ENCODE peak calls at places on chromosome 12, in six cellular contexts. One of them, this sample, is unnamed.

GRCh38 chr12:92438641-92439396 is 264.0 kb upstream of the PLEKHG7 start:
- DNase-seq in Panc1: no peak
- DNase-seq in HL-60: no peak
- DNase-seq in sigmoid colon: no peak
- DNase-seq in PC-3: no peak
- DNase-seq in cardiac muscle cell: no peak
- DNase-seq in this sample: no peak

GRCh38 chr12:118064608-118065007 is 3.6 kb upstream of the WSB2 start:
- DNase-seq in Panc1: no peak
- DNase-seq in HL-60: no peak
- DNase-seq in PC-3: no peak
- DNase-seq in cardiac muscle cell: no peak
- DNase-seq in sigmoid colon: no peak
- DNase-seq in this sample: no peak

GRCh38 chr12:124005736-124006581 is 32.9 kb downstream of the ZNF664 start:
- DNase-seq in PC-3: no peak
- DNase-seq in Panc1: no peak
- DNase-seq in sigmoid colon: no peak
- DNase-seq in HL-60: peak; percentile 80
- DNase-seq in cardiac muscle cell: no peak
- DNase-seq in this sample: no peak

GRCh38 chr12:12877145-12877544 is 14.2 kb upstream of the GPRC5A start:
- DNase-seq in PC-3: no peak
- DNase-seq in sigmoid colon: no peak
- DNase-seq in Panc1: no peak
- DNase-seq in cardiac muscle cell: no peak
- DNase-seq in HL-60: no peak
- DNase-seq in this sample: no peak

GRCh38 chr12:26338574-26339572 is 143.5 kb downstream of the SSPN start:
- DNase-seq in Panc1: no peak
- DNase-seq in HL-60: no peak
- DNase-seq in PC-3: peak; percentile 80
- DNase-seq in sigmoid colon: no peak
- DNase-seq in cardiac muscle cell: no peak
- DNase-seq in this sample: no peak

GRCh38 chr12:125081427-125081826 is 16.2 kb downstream of the AACS start:
- DNase-seq in Panc1: no peak
- DNase-seq in HL-60: no peak
- DNase-seq in sigmoid colon: no peak
- DNase-seq in PC-3: no peak
- DNase-seq in cardiac muscle cell: no peak
- DNase-seq in this sample: no peak

GRCh38 chr12:120224304-120225199 is 23.6 kb upstream of the RPLP0 start:
- DNase-seq in HL-60: peak; percentile 29
- DNase-seq in sigmoid colon: peak; percentile 81
- DNase-seq in cardiac muscle cell: no peak
- DNase-seq in Panc1: no peak
- DNase-seq in PC-3: no peak
- DNase-seq in this sample: no peak

GRCh38 chr12:45726594-45727300 is 2.8 kb upstream of the ARID2 start:
- DNase-seq in cardiac muscle cell: peak; percentile 58
- DNase-seq in PC-3: peak; percentile 39
- DNase-seq in Panc1: no peak
- DNase-seq in sigmoid colon: peak; percentile 83
- DNase-seq in HL-60: peak; percentile 25
- DNase-seq in this sample: no peak

GRCh38 chr12:101857043-101857558 is 20.3 kb upstream of the DRAM1 start:
- DNase-seq in cardiac muscle cell: no peak
- DNase-seq in sigmoid colon: no peak
- DNase-seq in Panc1: peak; percentile 43
- DNase-seq in PC-3: peak; percentile 64
- DNase-seq in HL-60: peak; percentile 48
- DNase-seq in this sample: no peak

GRCh38 chr12:69161835-69162234 is 77.5 kb upstream of the CPSF6 start:
- DNase-seq in HL-60: no peak
- DNase-seq in PC-3: no peak
- DNase-seq in sigmoid colon: no peak
- DNase-seq in cardiac muscle cell: no peak
- DNase-seq in Panc1: no peak
- DNase-seq in this sample: no peak

GRCh38 chr12:1794440-1795090 is 25.8 kb upstream of the LRTM2 start:
- DNase-seq in HL-60: no peak
- DNase-seq in Panc1: no peak
- DNase-seq in sigmoid colon: no peak
- DNase-seq in PC-3: no peak
- DNase-seq in cardiac muscle cell: no peak
- DNase-seq in this sample: no peak

GRCh38 chr12:25730489-25731349 is 177.6 kb upstream of the LMNTD1 start:
- DNase-seq in Panc1: no peak
- DNase-seq in PC-3: peak; percentile 25
- DNase-seq in sigmoid colon: no peak
- DNase-seq in HL-60: peak; percentile 7
- DNase-seq in cardiac muscle cell: no peak
- DNase-seq in this sample: no peak

GRCh38 chr12:2813573-2814185 is 1.2 kb downstream of the ITFG2 start:
- DNase-seq in HL-60: peak; percentile 83
- DNase-seq in Panc1: no peak
- DNase-seq in sigmoid colon: no peak
- DNase-seq in cardiac muscle cell: peak; percentile 73
- DNase-seq in PC-3: peak; percentile 63
- DNase-seq in this sample: no peak

GRCh38 chr12:130199536-130200390 is 37.5 kb downstream of the FZD10 start:
- DNase-seq in PC-3: no peak
- DNase-seq in HL-60: no peak
- DNase-seq in cardiac muscle cell: no peak
- DNase-seq in Panc1: no peak
- DNase-seq in sigmoid colon: no peak
- DNase-seq in this sample: no peak

GRCh38 chr12:5904969-5905368 is 40.1 kb downstream of the ANO2 start:
- DNase-seq in sigmoid colon: no peak
- DNase-seq in cardiac muscle cell: no peak
- DNase-seq in HL-60: no peak
- DNase-seq in Panc1: no peak
- DNase-seq in PC-3: no peak
- DNase-seq in this sample: no peak

GRCh38 chr12:106058256-106059182 is 80.2 kb downstream of the NUAK1 start:
- DNase-seq in PC-3: no peak
- DNase-seq in HL-60: no peak
- DNase-seq in cardiac muscle cell: no peak
- DNase-seq in sigmoid colon: no peak
- DNase-seq in Panc1: no peak
- DNase-seq in this sample: peak; percentile 28

GRCh38 chr12:124018526-124018925 is 45.5 kb downstream of the ZNF664 start:
- DNase-seq in Panc1: no peak
- DNase-seq in PC-3: no peak
- DNase-seq in HL-60: no peak
- DNase-seq in sigmoid colon: no peak
- DNase-seq in cardiac muscle cell: no peak
- DNase-seq in this sample: no peak

GRCh38 chr12:83378186-83378727 is 691.6 kb downstream of the TMTC2 start:
- DNase-seq in sigmoid colon: no peak
- DNase-seq in HL-60: no peak
- DNase-seq in Panc1: no peak
- DNase-seq in cardiac muscle cell: no peak
- DNase-seq in PC-3: no peak
- DNase-seq in this sample: no peak

GRCh38 chr12:107917912-107918800 is 143.7 kb downstream of the ASCL4 start:
- DNase-seq in Panc1: no peak
- DNase-seq in HL-60: peak; percentile 5
- DNase-seq in sigmoid colon: no peak
- DNase-seq in PC-3: peak; percentile 67
- DNase-seq in cardiac muscle cell: peak; percentile 48
- DNase-seq in this sample: no peak
- TF ChIP-seq CTCF in Panc1: peak; percentile 89
- TF ChIP-seq CTCF in HL-60: peak; percentile 51
- TF ChIP-seq CTCF in sigmoid colon: peak; percentile 35
- TF ChIP-seq CTCF in PC-3: peak; percentile 84
- TF ChIP-seq CTCF in cardiac muscle cell: peak; percentile 62
- TF ChIP-seq CTCF in this sample: peak; percentile 76

GRCh38 chr12:107912421-107913004 is 138.0 kb downstream of the ASCL4 start:
- DNase-seq in Panc1: no peak
- DNase-seq in PC-3: peak; percentile 55
- DNase-seq in sigmoid colon: peak; percentile 65
- DNase-seq in cardiac muscle cell: peak; percentile 60
- DNase-seq in HL-60: peak; percentile 71
- DNase-seq in this sample: no peak
- H3K4me3 ChIP-seq in Panc1: no peak overlapping the region
- H3K4me3 ChIP-seq in PC-3: no peak overlapping the region
- H3K4me3 ChIP-seq in sigmoid colon: peak overlapping the region; percentile 15
- H3K4me3 ChIP-seq in cardiac muscle cell: peak overlapping the region; percentile 12
- H3K4me3 ChIP-seq in HL-60: peak overlapping the region; percentile 13
- H3K4me3 ChIP-seq in this sample: no peak overlapping the region

GRCh38 chr12:75437564-75437963 is 43.0 kb upstream of the GLIPR1 start:
- DNase-seq in PC-3: peak; percentile 27
- DNase-seq in HL-60: peak; percentile 18
- DNase-seq in cardiac muscle cell: no peak
- DNase-seq in Panc1: no peak
- DNase-seq in sigmoid colon: no peak
- DNase-seq in this sample: peak; percentile 18
- TF ChIP-seq CTCF in PC-3: peak; percentile 39
- TF ChIP-seq CTCF in HL-60: peak; percentile 8
- TF ChIP-seq CTCF in cardiac muscle cell: peak; percentile 63
- TF ChIP-seq CTCF in Panc1: no peak
- TF ChIP-seq CTCF in sigmoid colon: no peak
- TF ChIP-seq CTCF in this sample: peak; percentile 26

GRCh38 chr12:53279283-53279869 is 11.3 kb downstream of the ESPL1 start:
- DNase-seq in cardiac muscle cell: no peak
- DNase-seq in PC-3: no peak
- DNase-seq in Panc1: no peak
- DNase-seq in HL-60: no peak
- DNase-seq in sigmoid colon: no peak
- DNase-seq in this sample: no peak
- H3K4me3 ChIP-seq in cardiac muscle cell: no peak overlapping the region
- H3K4me3 ChIP-seq in PC-3: no peak overlapping the region
- H3K4me3 ChIP-seq in Panc1: no peak overlapping the region
- H3K4me3 ChIP-seq in HL-60: no peak overlapping the region
- H3K4me3 ChIP-seq in sigmoid colon: no peak overlapping the region
- H3K4me3 ChIP-seq in this sample: no peak overlapping the region

GRCh38 chr12:47818007-47818376 is 1.7 kb downstream of the HDAC7 start:
- DNase-seq in PC-3: no peak
- DNase-seq in sigmoid colon: no peak
- DNase-seq in HL-60: no peak
- DNase-seq in cardiac muscle cell: no peak
- DNase-seq in Panc1: no peak
- DNase-seq in this sample: no peak

GRCh38 chr12:47818382-47818700 is 1.4 kb downstream of the HDAC7 start:
- DNase-seq in sigmoid colon: no peak
- DNase-seq in cardiac muscle cell: no peak
- DNase-seq in HL-60: no peak
- DNase-seq in PC-3: no peak
- DNase-seq in Panc1: no peak
- DNase-seq in this sample: no peak

GRCh38 chr12:47816646-47817271 is 2.9 kb downstream of the HDAC7 start:
- DNase-seq in Panc1: no peak
- DNase-seq in PC-3: no peak
- DNase-seq in sigmoid colon: peak; percentile 75
- DNase-seq in cardiac muscle cell: no peak
- DNase-seq in HL-60: no peak
- DNase-seq in this sample: no peak

GRCh38 chr12:47818701-47819543 is 781 bp downstream of the HDAC7 start:
- DNase-seq in Panc1: no peak
- DNase-seq in PC-3: no peak
- DNase-seq in HL-60: no peak
- DNase-seq in cardiac muscle cell: peak; percentile 56
- DNase-seq in sigmoid colon: peak; percentile 85
- DNase-seq in this sample: no peak

GRCh38 chr12:47817272-47818006 is 2.3 kb downstream of the HDAC7 start:
- DNase-seq in PC-3: no peak
- DNase-seq in HL-60: no peak
- DNase-seq in cardiac muscle cell: no peak
- DNase-seq in Panc1: no peak
- DNase-seq in sigmoid colon: peak; percentile 73
- DNase-seq in this sample: no peak
- TF ChIP-seq CTCF in PC-3: peak; percentile 38
- TF ChIP-seq CTCF in HL-60: no peak
- TF ChIP-seq CTCF in cardiac muscle cell: peak; percentile 27
- TF ChIP-seq CTCF in Panc1: peak; percentile 26
- TF ChIP-seq CTCF in sigmoid colon: no peak
- TF ChIP-seq CTCF in this sample: peak; percentile 36

DNA sequence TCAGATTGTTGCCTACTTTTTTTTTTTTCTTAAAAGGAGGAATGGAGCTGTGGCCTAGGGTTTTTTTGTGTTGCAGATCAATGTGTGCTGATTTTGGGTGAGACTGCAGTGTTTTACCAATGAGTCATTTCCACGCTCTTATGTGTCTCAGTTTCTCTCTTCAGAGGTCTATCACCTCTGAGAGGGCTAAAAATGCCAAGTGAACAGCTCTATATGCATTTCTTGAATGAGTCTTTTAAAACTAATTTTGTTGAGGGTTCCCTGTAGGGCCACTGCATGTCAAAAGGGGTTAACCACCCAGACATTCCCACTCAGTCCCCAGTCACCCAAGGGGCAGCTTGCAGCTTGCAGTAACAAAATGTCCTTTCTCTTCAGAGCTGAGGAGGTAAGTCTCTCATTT is 24.3 kb upstream of the GLIPR1L2 start:
- DNase-seq in Panc1: no peak
- DNase-seq in sigmoid colon: no peak
- DNase-seq in PC-3: no peak
- DNase-seq in cardiac muscle cell: no peak
- DNase-seq in HL-60: no peak
- DNase-seq in this sample: peak; percentile 32
- H3K4me3 ChIP-seq in Panc1: no peak overlapping the region
- H3K4me3 ChIP-seq in sigmoid colon: no peak overlapping the region
- H3K4me3 ChIP-seq in PC-3: no peak overlapping the region
- H3K4me3 ChIP-seq in cardiac muscle cell: no peak overlapping the region
- H3K4me3 ChIP-seq in HL-60: no peak overlapping the region
- H3K4me3 ChIP-seq in this sample: no peak overlapping the region

DNA sequence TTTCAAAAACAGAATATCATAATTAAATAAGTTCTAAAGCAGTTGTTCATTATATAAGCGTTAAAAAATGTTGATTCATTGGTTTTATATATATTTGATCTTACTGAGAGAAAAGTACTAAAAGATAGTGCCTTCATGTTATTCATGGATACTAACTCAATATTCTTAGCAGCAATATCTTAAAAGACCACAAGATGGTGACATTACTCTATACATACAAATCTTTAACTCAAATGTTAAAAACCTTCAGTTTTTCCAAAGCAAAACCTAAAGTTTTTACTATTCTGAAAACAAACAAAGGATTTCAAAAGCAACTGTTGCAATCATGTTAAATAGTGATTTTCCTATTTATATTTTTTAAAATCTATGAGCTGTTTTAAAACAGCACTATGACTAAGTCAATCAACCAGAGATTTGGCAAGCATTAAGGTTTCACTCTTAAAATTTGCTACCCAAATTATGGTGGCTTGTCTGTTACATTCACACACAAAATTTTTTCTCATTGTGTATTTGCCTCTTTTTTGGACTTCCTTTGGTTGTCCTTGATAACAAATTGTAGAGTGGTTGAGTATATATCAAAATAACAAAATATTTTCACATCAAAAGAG is 50.1 kb upstream of the RERGL start:
- DNase-seq in Panc1: no peak
- DNase-seq in PC-3: peak; percentile 60
- DNase-seq in HL-60: no peak
- DNase-seq in cardiac muscle cell: peak; percentile 40
- DNase-seq in sigmoid colon: no peak
- DNase-seq in this sample: peak; percentile 33
- TF ChIP-seq CTCF in Panc1: peak; percentile 30
- TF ChIP-seq CTCF in PC-3: peak; percentile 68
- TF ChIP-seq CTCF in HL-60: peak; percentile 54
- TF ChIP-seq CTCF in cardiac muscle cell: peak; percentile 61
- TF ChIP-seq CTCF in sigmoid colon: peak; percentile 43
- TF ChIP-seq CTCF in this sample: peak; percentile 18